ENCODE peak calls at places on chromosomes 12 and 14, in four cellular contexts. B, H, L and X are unnamed samples.

GRCh38 chr14:72515779-72516770 is 377.8 kb downstream of the DPF3 start:
- DNase-seq in H (no peak), L (no peak), B (no peak), X (no peak)

GRCh38 chr14:68384335-68384734 is 408.5 kb downstream of the ZFP36L1 start:
- DNase-seq in L (no peak), H (peak; percentile 89), B (no peak), X (no peak)

GRCh38 chr12:50825372-50825838 is 17.3 kb upstream of the TMPRSS12 start:
- DNase-seq in B (no peak), H (no peak), L (peak; percentile 27), X (no peak)

GRCh38 chr12:84638811-84639368 is 273.7 kb downstream of the SLC6A15 start:
- DNase-seq in H (no peak), B (no peak), L (no peak), X (no peak)

GRCh38 chr12:96994900-96995299 is 87.8 kb downstream of the NEDD1 start:
- DNase-seq in B (no peak), L (no peak), H (no peak), X (no peak)

GRCh38 chr14:101630056-101630960 is 69.0 kb downstream of the DIO3 start:
- DNase-seq in B (no peak), L (no peak), H (no peak), X (no peak)

GRCh38 chr12:52892974-52893373 is 11.9 kb downstream of the KRT8 start:
- DNase-seq in B (no peak), L (no peak), H (no peak), X (no peak)

GRCh38 chr14:80208426-80208950 is 2.8 kb downstream of the DIO2 start:
- DNase-seq in H (no peak), B (no peak), L (no peak), X (no peak)

GRCh38 chr12:88493651-88494050 is 86.6 kb downstream of the KITLG start:
- DNase-seq in B (no peak), L (no peak), H (no peak), X (no peak)

GRCh38 chr14:31022386-31022785 is 3.1 kb upstream of the AP4S1 start:
- DNase-seq in H (no peak), L (no peak), B (no peak), X (no peak)

GRCh38 chr14:60151715-60152114 is 13.5 kb downstream of the DHRS7 start:
- DNase-seq in B (peak; percentile 92), H (peak; percentile 86), L (no peak), X (peak; percentile 59)

GRCh38 chr14:103138483-103139370 is 15.5 kb downstream of the TNFAIP2 start:
- DNase-seq in H (no peak), B (peak; percentile 63), L (no peak), X (no peak)

GRCh38 chr12:50201987-50202521 is 34.9 kb upstream of the CERS5 start:
- DNase-seq in B (no peak), L (no peak), H (no peak), X (no peak)

GRCh38 chr14:88247228-88247627 is 75.8 kb downstream of the KCNK10 start:
- DNase-seq in H (no peak), B (no peak), L (no peak), X (no peak)

GRCh38 chr12:56631790-56632700 is 1.9 kb upstream of the BAZ2A start:
- DNase-seq in L (peak; percentile 83), B (peak; percentile 83), H (peak; percentile 88), X (peak; percentile 82)

GRCh38 chr14:68789002-68789797 is 3.7 kb downstream of the ZFP36L1 start:
- DNase-seq in L (peak; percentile 67), H (peak; percentile 95), B (peak; percentile 92), X (peak; percentile 88)

GRCh38 chr12:102465762-102466560 is 14.4 kb downstream of the IGF1 start:
- DNase-seq in B (no peak), H (no peak), L (no peak), X (no peak)

GRCh38 chr14:34365309-34365915 is 96.6 kb downstream of the SPTSSA start:
- DNase-seq in B (no peak), H (no peak), L (no peak), X (no peak)

GRCh38 chr12:56645201-56645716 is 525 bp downstream of the ATP5F1B start:
- DNase-seq in H (no peak), L (no peak), B (peak; percentile 58), X (no peak)

GRCh38 chr12:16605666-16606116 is 271 bp downstream of the LMO3 start:
- DNase-seq in B (peak; percentile 57), H (peak; percentile 66), L (no peak), X (no peak)

GRCh38 chr12:81080431-81080983 is 2.6 kb downstream of the ACSS3 start:
- DNase-seq in B (no peak), H (no peak), L (no peak), X (no peak)

GRCh38 chr14:100165376-100165775 is 5.9 kb upstream of the DEGS2 start:
- DNase-seq in L (no peak), H (no peak), B (no peak), X (peak; percentile 72)

GRCh38 chr14:86221000-86221399 is 691.1 kb downstream of the FLRT2 start:
- DNase-seq in L (no peak), H (no peak), B (no peak), X (no peak)

GRCh38 chr14:69985456-69985855 is 106.2 kb downstream of the SMOC1 start:
- DNase-seq in L (no peak), B (no peak), H (no peak), X (no peak)

GRCh38 chr12:128637616-128638606 is 185.8 kb downstream of the SLC15A4 start:
- DNase-seq in L (no peak), H (no peak), B (no peak), X (no peak)

GRCh38 chr14:69317780-69318179 is 57.8 kb downstream of the GALNT16 start:
- DNase-seq in H (no peak), B (peak; percentile 68), L (no peak), X (no peak)

GRCh38 chr12:527729-528128 is 68.0 kb downstream of the B4GALNT3 start:
- DNase-seq in L (no peak), H (no peak), B (no peak), X (no peak)

GRCh38 chr12:105696-106095 is 39.1 kb downstream of the IQSEC3 start:
- DNase-seq in H (peak; percentile 18), B (no peak), L (no peak), X (no peak)

GRCh38 chr12:13851828-13852227 is 129.6 kb downstream of the GRIN2B start:
- DNase-seq in H (no peak), L (no peak), B (no peak), X (no peak)

GRCh38 chr14:93276031-93276716 is 56.7 kb downstream of the BTBD7 start:
- DNase-seq in B (no peak), L (no peak), H (no peak), X (no peak)

GRCh38 chr12:21546721-21547120 is 20.6 kb downstream of the SPX start:
- DNase-seq in B (no peak), L (no peak), H (no peak), X (no peak)

GRCh38 chr12:28958553-28959195 is 190.4 kb upstream of the FAR2 start:
- DNase-seq in H (no peak), L (no peak), B (no peak), X (no peak)

GRCh38 chr12:57368349-57369095 is 62.3 kb downstream of the R3HDM2 start:
- DNase-seq in L (no peak), H (no peak), B (no peak), X (no peak)

GRCh38 chr12:2003676-2004112 is 563 bp downstream of the DCP1B start:
- DNase-seq in L (no peak), H (no peak), B (no peak), X (no peak)

GRCh38 chr12:67795235-67795634 is 146.7 kb downstream of the DYRK2 start:
- DNase-seq in B (no peak), H (no peak), L (no peak), X (no peak)

GRCh38 chr12:120249875-120250795 is 15.4 kb downstream of the PXN start:
- DNase-seq in L (no peak), B (peak; percentile 92), H (peak; percentile 91), X (no peak)

DNA sequence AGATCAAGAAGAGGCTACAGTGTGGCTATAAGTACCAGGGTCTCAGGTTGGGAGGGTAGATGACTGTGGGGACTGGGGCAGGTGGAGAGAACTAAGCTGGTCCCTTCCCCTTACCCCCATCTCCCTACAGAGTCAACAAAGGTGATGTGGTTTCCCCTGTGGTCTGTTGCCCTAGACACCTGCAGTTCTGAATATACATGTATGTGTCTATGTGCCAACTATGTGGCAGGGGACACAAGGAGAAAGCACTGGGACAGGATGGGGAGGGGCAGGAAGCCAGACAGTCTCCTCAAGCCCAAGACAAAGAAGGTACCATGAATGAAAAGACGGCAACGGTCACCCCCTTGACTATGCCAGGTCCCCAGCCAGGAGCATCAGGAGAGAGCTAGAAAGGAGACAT is 4.5 kb upstream of the HDAC7 start:
- DNase-seq in L (no peak), B (no peak), H (no peak), X (no peak)
- TF ChIP-seq EP300 in L (no peak), B (no peak), H (no peak), X (no peak)

GRCh38 chr12:54390668-54391551 is 6.4 kb upstream of the ZNF385A start:
- DNase-seq in H (no peak), B (no peak), L (peak; percentile 96), X (peak; percentile 58)

GRCh38 chr12:54389139-54389508 is 4.6 kb upstream of the ZNF385A start:
- DNase-seq in B (no peak), L (no peak), H (no peak), X (no peak)

GRCh38 chr12:54388214-54389138 is 3.9 kb upstream of the ZNF385A start:
- DNase-seq in H (no peak), L (peak; percentile 47), B (no peak), X (no peak)

GRCh38 chr12:54389536-54390175 is 5.1 kb upstream of the ZNF385A start:
- DNase-seq in B (no peak), L (no peak), H (no peak), X (no peak)

GRCh38 chr12:54390176-54390667 is 5.7 kb upstream of the ZNF385A start:
- DNase-seq in H (no peak), L (peak; percentile 74), B (no peak), X (no peak)
- H3K4me3 ChIP-seq in H (no peak overlapping the region), L (peak overlapping the region; percentile 57), B (peak overlapping the region; percentile 66), X (no peak overlapping the region)

DNA sequence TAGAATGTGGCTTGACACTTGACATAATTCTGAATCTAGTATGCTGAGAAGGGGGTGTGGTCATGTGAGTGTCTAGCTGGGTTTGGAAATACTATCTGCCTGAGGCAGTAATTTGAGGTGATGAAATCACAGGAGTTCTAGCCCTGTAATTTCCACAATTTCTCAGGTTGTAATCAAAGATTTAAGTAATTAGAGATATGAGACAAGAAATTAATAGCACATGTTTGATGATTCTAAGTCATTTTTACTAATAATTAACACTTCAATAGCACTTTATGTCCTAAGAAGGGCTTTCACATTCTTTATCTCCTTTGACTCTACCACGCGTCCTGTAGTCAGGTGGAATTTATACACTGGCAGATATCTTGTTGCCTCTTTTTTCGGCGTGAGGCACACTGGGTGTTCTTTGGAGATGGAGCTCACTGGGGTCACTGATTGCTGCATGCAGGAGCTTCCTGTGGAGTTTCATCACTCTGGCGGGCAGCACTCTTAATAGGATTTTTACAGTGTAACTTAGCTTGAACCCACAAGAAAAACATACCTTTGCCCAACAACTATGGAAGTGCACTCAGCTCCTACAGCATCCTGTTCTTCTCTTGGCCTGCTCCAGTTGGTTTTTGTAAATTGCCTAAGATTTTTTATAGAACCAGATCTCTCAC is 3.3 kb upstream of the AMIGO2 start:
- DNase-seq in H (no peak), L (no peak), B (no peak), X (no peak)
- TF ChIP-seq EP300 in H (no peak), L (no peak), B (no peak), X (no peak)

GRCh38 chr14:24332094-24332983 is 2.5 kb downstream of the ADCY4 start:
- DNase-seq in B (no peak), L (peak; percentile 81), H (peak; percentile 81), X (peak; percentile 82)
- H3K4me3 ChIP-seq in B (peak overlapping the region; percentile 28), L (peak overlapping the region; percentile 21), H (peak overlapping the region; percentile 19), X (peak overlapping the region; percentile 31)

GRCh38 chr12:103495783-103496456 is at the start of gene C12orf42:
- DNase-seq in H (no peak), B (no peak), L (no peak), X (no peak)
- TF ChIP-seq EP300 in H (no peak), B (no peak), L (no peak), X (no peak)